ENCODE peak calls at places on chromosomes 16 and 17, in four cellular contexts. V, D, G and R are unnamed samples.

GRCh38 chr17:40309031-40309937 is at the start of gene RARA:
- DNase-seq in V (no peak), G (no peak), D (no peak), R (no peak)

GRCh38 chr16:69706256-69706974 is 19.9 kb downstream of the NQO1 start:
- DNase-seq in D (no peak), G (peak), V (peak), R (no peak)

GRCh38 chr16:66605177-66605999 is 884 bp downstream of the CMTM3 start:
- DNase-seq in V (peak), G (peak), D (no peak), R (no peak)

GRCh38 chr17:68908045-68908444 is 47.1 kb downstream of the ABCA8 start:
- DNase-seq in G (no peak), D (no peak), V (no peak), R (no peak)

GRCh38 chr17:67386965-67387551 is 10.0 kb downstream of the PITPNC1 start:
- DNase-seq in V (peak), G (peak), D (no peak), R (no peak)

GRCh38 chr17:75738218-75738802 is 17.1 kb downstream of the ITGB4 start:
- DNase-seq in V (peak), G (peak), D (no peak), R (no peak)

GRCh38 chr17:2158011-2158410 is 103.1 kb downstream of the HIC1 start:
- DNase-seq in G (peak), V (peak), D (peak), R (no peak)

GRCh38 chr17:81573794-81574642 is 21.9 kb upstream of the FAAP100 start:
- DNase-seq in G (no peak), D (no peak), V (no peak), R (no peak)

GRCh38 chr17:65523853-65524664 is 37.4 kb downstream of the AXIN2 start:
- DNase-seq in V (no peak), D (no peak), G (no peak), R (no peak)

GRCh38 chr17:65823713-65824112 is 262.3 kb upstream of the AXIN2 start:
- DNase-seq in G (no peak), D (no peak), V (no peak), R (no peak)

GRCh38 chr16:54506691-54507090 is 220.1 kb upstream of the IRX3 start:
- DNase-seq in V (no peak), D (no peak), G (no peak), R (no peak)

GRCh38 chr17:3039748-3040147 is 23.7 kb downstream of the OR1D5 start:
- DNase-seq in V (no peak), D (no peak), G (no peak), R (no peak)

GRCh38 chr17:82804442-82805191 is 35.2 kb downstream of the ZNF750 start:
- DNase-seq in G (peak), D (peak), V (peak), R (no peak)

GRCh38 chr17:48910370-48910769 is 2.2 kb downstream of the UBE2Z start:
- DNase-seq in D (no peak), G (no peak), V (no peak), R (no peak)

GRCh38 chr17:81239714-81240555 is 817 bp downstream of the NDUFAF8 start:
- DNase-seq in D (no peak), V (peak), G (no peak), R (no peak)

GRCh38 chr17:81277938-81278693 is 17.0 kb downstream of the SLC38A10 start:
- DNase-seq in G (peak), V (no peak), D (no peak), R (no peak)

GRCh38 chr17:80785477-80786178 is 206.0 kb upstream of the CHMP6 start:
- DNase-seq in D (no peak), G (no peak), V (no peak), R (no peak)

GRCh38 chr17:79804856-79805696 is 8.2 kb upstream of the CBX8 start:
- DNase-seq in D (no peak), V (no peak), G (no peak), R (no peak)

GRCh38 chr16:11632455-11632921 is 35.8 kb upstream of the SNN start:
- DNase-seq in D (no peak), V (peak), G (peak), R (no peak)

GRCh38 chr17:79622201-79622601 is 11.3 kb upstream of the RBFOX3 start:
- DNase-seq in V (no peak), G (no peak), D (no peak), R (peak)

GRCh38 chr16:67853670-67854069 is 6.2 kb upstream of the CENPT start:
- DNase-seq in V (no peak), G (no peak), D (no peak), R (no peak)

GRCh38 chr17:77366206-77366557 is 225.4 kb downstream of the SEC14L1 start:
- DNase-seq in V (no peak), G (no peak), D (no peak), R (no peak)

GRCh38 chr17:77364381-77364911 is 223.7 kb downstream of the SEC14L1 start:
- DNase-seq in G (no peak), D (no peak), V (no peak), R (no peak)

GRCh38 chr17:77364941-77365583 is 224.3 kb downstream of the SEC14L1 start:
- DNase-seq in D (no peak), G (no peak), V (no peak), R (no peak)

GRCh38 chr17:77365584-77366186 is 224.9 kb downstream of the SEC14L1 start:
- DNase-seq in D (peak), G (peak), V (peak), R (no peak)

GRCh38 chr17:77366558-77367245 is 225.9 kb downstream of the SEC14L1 start:
- DNase-seq in G (no peak), D (no peak), V (peak), R (no peak)
- TF ChIP-seq CTCF in G (no peak), D (no peak), V (peak), R (no peak)

GRCh38 chr16:85454171-85454883 is 158.8 kb upstream of the GSE1 start:
- DNase-seq in G (peak), V (no peak), D (no peak), R (no peak)
- TF ChIP-seq CTCF in G (no peak), V (no peak), D (no peak), R (no peak)

GRCh38 chr16:22672830-22673210 is 141.1 kb upstream of the HS3ST2 start:
- DNase-seq in V (no peak), D (no peak), G (no peak), R (peak)
- TF ChIP-seq CTCF in V (no peak), D (no peak), G (no peak), R (no peak)

GRCh38 chr16:2752035-2752849 is at the start of gene SRRM2:
- DNase-seq in G (peak), D (peak), V (peak), R (peak)

GRCh38 chr16:2751577-2752034 is 832 bp upstream of the SRRM2 start:
- DNase-seq in V (no peak), D (no peak), G (peak), R (no peak)

GRCh38 chr16:2752850-2753522 is 548 bp downstream of the SRRM2 start:
- DNase-seq in D (peak), G (peak), V (peak), R (peak)

GRCh38 chr16:2755158-2755557 is 2.7 kb downstream of the SRRM2 start:
- DNase-seq in G (no peak), V (no peak), D (no peak), R (no peak)

DNA sequence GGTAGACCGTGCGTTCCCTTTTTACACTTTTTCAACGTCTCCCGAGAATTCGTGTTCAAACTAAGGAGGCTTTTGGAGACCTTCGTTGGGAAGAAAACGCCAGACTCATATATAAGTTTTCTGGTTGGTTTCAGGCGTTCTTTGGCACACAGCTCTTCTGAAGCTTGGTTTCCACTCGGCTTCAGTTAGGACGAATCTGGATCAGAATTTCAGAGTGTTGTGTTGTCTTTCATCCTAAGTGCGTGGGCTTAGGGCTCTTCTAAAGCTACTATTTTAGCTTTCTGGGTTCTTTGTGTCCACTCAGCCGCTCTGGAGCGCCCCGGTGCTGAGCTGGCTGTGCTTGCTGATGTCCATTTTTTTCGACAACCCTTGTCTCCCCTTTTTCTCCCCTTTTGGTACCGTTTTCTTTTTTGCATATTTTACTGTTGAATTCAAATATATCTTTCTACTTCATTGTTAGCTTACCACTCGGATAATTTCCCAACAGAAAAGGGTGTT is 1.1 kb downstream of the SRRM2 start:
- DNase-seq in G (peak), V (peak), D (no peak), R (no peak)
- TF ChIP-seq CTCF in G (no peak), V (no peak), D (no peak), R (no peak)

GRCh38 chr16:30834130-30834740 is 47.2 kb upstream of the ZNF629 start:
- DNase-seq in G (no peak), D (no peak), V (no peak), R (no peak)

GRCh38 chr16:30830072-30830417 is 43.0 kb upstream of the ZNF629 start:
- DNase-seq in G (no peak), D (no peak), V (no peak), R (no peak)

GRCh38 chr16:30829130-30830071 is 42.4 kb upstream of the ZNF629 start:
- DNase-seq in V (no peak), D (no peak), G (no peak), R (no peak)
- TF ChIP-seq CTCF in V (no peak), D (no peak), G (peak), R (peak)

DNA sequence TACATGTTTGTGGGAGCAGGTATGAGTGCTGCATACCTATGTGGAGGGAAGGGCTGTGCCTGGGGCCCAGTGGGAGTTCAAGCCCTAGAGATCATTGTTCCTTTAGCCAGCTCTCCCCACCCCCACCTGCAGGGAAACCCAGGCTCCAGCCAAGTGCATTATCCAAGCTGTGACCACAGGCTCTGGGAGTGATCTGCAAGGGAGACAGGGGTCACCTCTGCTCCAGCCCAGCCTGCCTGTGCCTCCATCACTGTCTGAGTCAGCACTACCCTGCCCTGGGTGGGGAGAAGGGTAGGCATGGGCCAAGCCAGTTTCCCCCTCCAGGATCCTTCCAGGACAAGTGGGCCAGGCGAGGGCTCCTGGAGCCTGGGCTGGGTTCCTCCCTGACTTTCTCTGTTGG is 32.1 kb upstream of the SBK1 start:
- DNase-seq in G (no peak), D (no peak), V (no peak), R (no peak)
- TF ChIP-seq CTCF in G (no peak), D (no peak), V (no peak), R (no peak)

DNA sequence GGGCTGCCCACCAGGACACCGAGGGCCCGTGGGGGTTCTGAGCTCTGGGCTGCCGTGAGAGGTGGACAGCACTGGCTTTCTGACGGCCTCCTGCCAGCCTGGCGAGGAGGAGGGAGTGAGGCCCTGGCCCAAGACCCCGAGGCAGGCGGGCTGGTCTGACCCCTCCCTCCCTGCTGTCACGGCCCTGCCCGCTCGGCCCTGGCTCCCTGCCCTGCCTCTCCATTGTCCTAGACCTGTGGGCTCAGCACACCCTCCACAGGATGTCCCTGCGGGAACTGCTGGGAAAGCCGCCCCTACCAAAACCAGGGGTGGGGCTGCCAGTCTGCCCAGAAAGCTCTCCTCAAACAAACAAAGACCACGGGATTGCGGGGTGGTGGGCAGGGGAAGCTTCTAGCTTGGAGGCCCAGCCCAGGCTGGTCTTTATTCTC is 20.7 kb downstream of the SPNS2 start:
- DNase-seq in G (no peak), V (no peak), D (no peak), R (no peak)
- TF ChIP-seq CTCF in G (no peak), V (no peak), D (no peak), R (no peak)